ENCODE peak calls at places on chromosomes 4 and X, in nine cellular contexts. L is kidney; M is GM23338; H is left ventricle myocardium inferior; C is CD8-positive, alpha-beta memory T cell; B is mesenchymal stem cell; W is SK-N-SH; N is transverse colon; A is heart right ventricle. Y is an unnamed sample. For H3K36me3, the result is how much of the 10 kb centered on the place peaks cover.

GRCh38 chr4:172393220-172393619 is 580.0 kb downstream of the GALNTL6 start:
- DNase-seq in L (no peak), M (no peak), H (no peak), C (no peak), B (no peak), W (peak), N (no peak), A (no peak), Y (no peak)

GRCh38 chr4:146932111-146932510 is 13.6 kb downstream of the TTC29 start:
- DNase-seq in L (no peak), M (no peak), H (no peak), C (no peak), B (peak), W (no peak), N (no peak), A (no peak), Y (no peak)

GRCh38 chr4:81481151-81481550 is 9.4 kb upstream of the RASGEF1B start:
- DNase-seq in L (no peak), M (no peak), H (no peak), C (no peak), B (no peak), W (no peak), N (no peak), A (no peak), Y (no peak)

GRCh38 chr4:84484274-84484673 is 14.8 kb downstream of the NKX6-1 start:
- DNase-seq in L (no peak), M (peak), H (no peak), C (no peak), B (no peak), W (no peak), N (no peak), A (no peak), Y (no peak)

GRCh38 chrX:154596290-154596929 is 11.5 kb downstream of the CTAG1A start:
- DNase-seq in L (peak), M (peak), H (no peak), C (no peak), B (peak), W (no peak), N (no peak), A (no peak), Y (no peak)

GRCh38 chrX:49308604-49309269 is 5.3 kb downstream of the GAGE10 start:
- DNase-seq in L (no peak), M (no peak), H (peak), C (peak), B (peak), W (no peak), N (no peak), A (peak), Y (no peak)

GRCh38 chrX:30957753-30958152 is 68.7 kb upstream of the TAB3 start:
- DNase-seq in L (no peak), M (no peak), H (no peak), C (no peak), B (peak), W (no peak), N (no peak), A (no peak), Y (no peak)

GRCh38 chrX:100880368-100880767 is 6.2 kb upstream of the NOX1 start:
- DNase-seq in L (no peak), M (no peak), H (no peak), C (no peak), B (no peak), W (no peak), N (no peak), A (no peak), Y (no peak)

GRCh38 chr4:36292551-36293188 is 11.3 kb downstream of the DTHD1 start:
- DNase-seq in L (no peak), M (no peak), H (no peak), C (no peak), B (no peak), W (no peak), N (no peak), A (no peak), Y (no peak)

GRCh38 chr4:122963222-122963621 is 40.8 kb upstream of the NUDT6 start:
- DNase-seq in L (no peak), M (no peak), H (no peak), C (no peak), B (peak), W (no peak), N (no peak), A (no peak), Y (no peak)

GRCh38 chr4:37648084-37648817 is 37.9 kb downstream of the RELL1 start:
- DNase-seq in L (peak), M (no peak), H (peak), C (no peak), B (peak), W (no peak), N (peak), A (peak), Y (peak)

GRCh38 chr4:95251568-95251967 is 297.2 kb downstream of the UNC5C start:
- DNase-seq in L (no peak), M (no peak), H (no peak), C (no peak), B (no peak), W (no peak), N (no peak), A (no peak), Y (no peak)

GRCh38 chrX:153395613-153396319 is 5.4 kb downstream of the PNMA6E start:
- DNase-seq in L (peak), M (no peak), H (no peak), C (no peak), B (no peak), W (no peak), N (no peak), A (no peak), Y (no peak)

DNA sequence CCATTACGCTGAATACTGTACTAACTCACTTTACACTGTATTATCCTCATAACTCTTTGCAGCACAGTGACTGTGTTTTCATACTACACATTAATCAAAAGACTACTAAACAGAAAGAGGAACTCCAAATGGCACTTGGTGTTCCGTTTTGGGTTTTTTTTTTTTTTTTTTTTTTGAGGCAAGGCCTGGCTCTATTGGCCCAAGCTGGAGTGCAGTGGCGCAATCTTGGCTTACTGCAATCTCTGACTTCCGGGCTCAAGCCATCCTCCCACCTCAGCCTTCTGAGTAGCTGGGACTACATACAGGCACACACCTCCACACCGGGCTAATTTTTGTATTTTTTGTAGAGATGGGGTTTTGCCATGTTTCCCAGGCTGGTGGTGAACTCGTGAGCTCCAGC is 10.7 kb downstream of the KLHL8 start:
- DNase-seq in L (no peak), M (no peak), H (peak), C (no peak), B (no peak), W (no peak), N (peak), A (peak), Y (peak)
- H3K27ac ChIP-seq in L (no peak), M (no peak), H (no peak), C (no peak), B (no peak), W (no peak), N (no peak), A (no peak), Y (no peak)

GRCh38 chr4:6594341-6594740 is 19.4 kb downstream of the MAN2B2 start:
- DNase-seq in L (peak), M (no peak), H (no peak), C (no peak), B (no peak), W (no peak), N (no peak), A (no peak), Y (no peak)

GRCh38 chr4:6591781-6592180 is 16.8 kb downstream of the MAN2B2 start:
- DNase-seq in L (peak), M (no peak), H (no peak), C (no peak), B (no peak), W (no peak), N (no peak), A (no peak), Y (no peak)

GRCh38 chr4:6591305-6591704 is 16.3 kb downstream of the MAN2B2 start:
- DNase-seq in L (no peak), M (no peak), H (no peak), C (no peak), B (no peak), W (no peak), N (no peak), A (no peak), Y (no peak)

GRCh38 chr4:6594826-6595355 is 19.9 kb downstream of the MAN2B2 start:
- DNase-seq in L (no peak), M (no peak), H (no peak), C (no peak), B (no peak), W (no peak), N (no peak), A (no peak), Y (no peak)

DNA sequence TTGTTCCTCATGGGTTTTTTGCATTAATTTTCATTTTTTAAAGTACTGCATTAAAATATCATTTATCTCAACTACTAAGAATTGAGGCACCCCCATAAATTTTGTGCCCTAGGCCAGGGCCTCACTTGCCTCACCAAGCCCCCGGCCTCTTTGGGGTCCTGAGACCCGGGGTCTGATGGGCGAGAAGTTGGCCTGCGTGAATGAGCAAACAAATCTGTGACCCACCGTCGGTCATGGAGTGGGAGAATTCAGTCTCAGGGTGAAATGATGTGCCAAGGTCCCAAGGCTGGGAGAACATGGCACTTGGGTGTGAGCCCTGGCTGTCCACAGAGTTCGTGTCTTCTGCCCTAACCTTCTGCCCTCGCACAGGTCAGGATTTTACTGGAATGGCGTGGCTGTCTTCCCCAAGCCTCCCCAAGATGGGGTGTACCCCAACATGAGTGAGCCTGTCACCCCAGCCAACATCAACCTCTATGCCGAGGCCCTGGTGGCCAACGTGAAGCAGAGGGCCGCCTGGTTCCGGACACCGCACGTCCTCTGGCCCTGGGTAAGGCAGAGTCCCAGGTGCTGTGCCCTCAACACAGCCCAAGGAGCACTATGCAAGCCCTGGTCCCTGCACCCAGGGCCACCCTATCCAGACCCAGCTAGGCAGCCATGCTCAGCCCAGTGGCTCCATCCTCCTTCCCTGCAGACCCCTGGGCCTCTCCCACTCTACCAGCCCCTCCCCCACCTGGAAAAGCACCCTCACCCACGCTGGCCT is 18.0 kb downstream of the MAN2B2 start:
- DNase-seq in L (peak), M (no peak), H (no peak), C (no peak), B (no peak), W (no peak), N (no peak), A (no peak), Y (no peak)
- H3K36me3 ChIP-seq in L (under half), M (under half), H (under half), C (under half), B (under half), W (under half), N (under half), A (under half), Y (under half)

DNA sequence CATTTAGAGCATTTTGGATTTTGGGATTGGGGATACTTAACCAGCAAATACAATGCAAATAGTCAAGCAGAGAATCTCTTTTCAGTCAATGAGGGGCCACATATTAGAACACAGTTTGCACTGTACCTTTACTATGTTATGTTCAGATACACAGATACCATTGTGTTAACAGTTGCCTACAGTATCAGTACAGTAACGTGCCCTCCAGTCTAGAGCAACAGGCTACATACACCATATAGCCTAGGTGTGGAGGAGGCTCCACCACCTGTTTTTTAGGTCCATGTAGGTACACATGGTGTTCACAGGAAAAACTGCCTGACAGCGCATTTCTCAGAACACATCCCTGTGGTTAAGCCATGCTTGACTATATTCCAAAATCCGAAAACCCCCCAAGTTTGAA is 9.1 kb downstream of the GRPEL1 start:
- DNase-seq in L (no peak), M (no peak), H (no peak), C (no peak), B (no peak), W (no peak), N (no peak), A (no peak), Y (no peak)
- H3K27ac ChIP-seq in L (no peak), M (no peak), H (no peak), C (no peak), B (no peak), W (no peak), N (no peak), A (no peak), Y (no peak)

DNA sequence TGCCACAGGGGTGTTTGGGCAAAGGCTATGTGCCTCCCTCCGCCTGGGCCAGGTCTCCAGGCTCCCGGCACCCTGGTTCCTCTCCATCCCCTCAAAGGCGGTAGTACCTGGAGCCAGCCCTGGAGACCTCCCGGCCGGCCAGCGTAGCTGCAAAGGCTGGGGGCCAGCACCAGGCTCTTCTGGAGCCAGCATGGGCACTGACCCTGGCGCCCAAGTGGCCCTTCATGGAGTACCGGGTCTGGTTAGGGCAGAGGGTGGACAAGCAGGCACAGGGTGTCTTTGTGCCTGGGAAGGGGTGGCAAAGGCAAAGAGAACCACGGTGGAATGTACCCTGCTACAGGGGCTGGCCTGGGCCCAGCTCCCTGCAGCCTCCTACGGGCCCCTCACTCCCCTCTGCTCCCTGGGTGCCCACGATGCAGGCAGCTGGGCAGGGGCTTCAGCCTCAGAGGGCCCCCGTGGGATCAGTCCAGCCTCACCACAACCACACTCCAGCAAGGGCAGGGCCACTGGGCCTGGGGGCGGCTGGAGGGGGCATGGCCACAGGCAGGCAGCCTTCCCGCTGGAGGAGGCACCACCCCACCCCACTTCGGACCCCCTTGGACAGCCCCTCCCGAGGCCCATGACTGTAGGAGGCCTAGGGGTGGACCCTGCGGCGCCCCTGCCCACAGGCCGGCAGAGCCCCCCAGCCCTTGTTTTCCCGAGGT is 112.9 kb upstream of the NKX1-1 start:
- DNase-seq in L (peak), M (no peak), H (no peak), C (no peak), B (no peak), W (no peak), N (no peak), A (no peak), Y (peak)
- H3K36me3 ChIP-seq in L (under half), M (under half), H (under half), C (under half), B (under half), W (under half), N (under half), A (under half), Y (under half)

DNA sequence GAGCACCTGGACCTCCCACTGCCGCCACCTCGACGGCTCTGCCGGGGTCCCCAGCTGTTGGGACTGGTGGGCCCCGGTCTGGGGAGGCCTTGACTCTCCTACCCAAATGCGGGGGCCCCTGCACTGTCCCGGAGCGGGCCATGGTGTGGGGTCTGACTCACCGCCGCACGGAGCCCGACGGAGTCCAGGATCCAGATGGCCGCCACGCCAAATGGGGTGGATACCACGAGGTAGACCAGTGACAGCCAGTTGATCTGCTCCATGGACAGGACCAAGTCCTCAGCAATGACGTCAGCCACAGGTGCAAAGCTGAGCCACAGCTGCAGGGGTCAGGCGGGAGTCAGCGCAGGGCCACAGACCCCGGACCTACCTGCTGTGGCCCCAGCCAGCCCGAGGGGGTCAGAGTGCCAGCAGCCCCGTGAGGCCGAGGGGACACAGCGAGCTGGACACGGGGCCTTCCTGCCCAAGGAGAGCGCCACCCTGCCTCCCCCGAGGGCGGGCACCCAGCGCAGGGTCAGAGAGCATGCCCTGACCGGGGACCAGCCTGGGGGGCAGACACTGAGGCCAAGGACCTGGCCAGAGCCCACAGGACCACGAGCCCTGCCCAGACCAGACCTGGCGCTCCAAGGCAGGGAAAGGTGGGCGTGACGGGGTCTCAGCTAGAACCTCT is 2.4 kb downstream of the SLC49A3 start:
- DNase-seq in L (peak), M (no peak), H (no peak), C (no peak), B (no peak), W (no peak), N (no peak), A (no peak), Y (no peak)
- H3K27ac ChIP-seq in L (peak), M (no peak), H (peak), C (no peak), B (peak), W (no peak), N (peak), A (peak), Y (no peak)

GRCh38 chr4:71020611-71021010 is 27.2 kb downstream of the DCK start:
- DNase-seq in L (no peak), M (no peak), H (no peak), C (no peak), B (no peak), W (no peak), N (no peak), A (no peak), Y (no peak)

GRCh38 chr4:71029504-71029903 is 36.1 kb downstream of the DCK start:
- DNase-seq in L (no peak), M (peak), H (no peak), C (no peak), B (no peak), W (no peak), N (no peak), A (no peak), Y (no peak)

GRCh38 chr4:71027611-71028010 is 34.2 kb downstream of the DCK start:
- DNase-seq in L (no peak), M (no peak), H (no peak), C (no peak), B (no peak), W (no peak), N (no peak), A (no peak), Y (no peak)

GRCh38 chr4:71025654-71026053 is 32.2 kb downstream of the DCK start:
- DNase-seq in L (no peak), M (no peak), H (no peak), C (no peak), B (peak), W (no peak), N (no peak), A (no peak), Y (no peak)

GRCh38 chr4:71026086-71026485 is 32.6 kb downstream of the DCK start:
- DNase-seq in L (no peak), M (no peak), H (no peak), C (no peak), B (peak), W (peak), N (no peak), A (peak), Y (no peak)
- H3K36me3 ChIP-seq in L (under half), M (under half), H (under half), C (under half), B (under half), W (under half), N (under half), A (under half), Y (under half)

DNA sequence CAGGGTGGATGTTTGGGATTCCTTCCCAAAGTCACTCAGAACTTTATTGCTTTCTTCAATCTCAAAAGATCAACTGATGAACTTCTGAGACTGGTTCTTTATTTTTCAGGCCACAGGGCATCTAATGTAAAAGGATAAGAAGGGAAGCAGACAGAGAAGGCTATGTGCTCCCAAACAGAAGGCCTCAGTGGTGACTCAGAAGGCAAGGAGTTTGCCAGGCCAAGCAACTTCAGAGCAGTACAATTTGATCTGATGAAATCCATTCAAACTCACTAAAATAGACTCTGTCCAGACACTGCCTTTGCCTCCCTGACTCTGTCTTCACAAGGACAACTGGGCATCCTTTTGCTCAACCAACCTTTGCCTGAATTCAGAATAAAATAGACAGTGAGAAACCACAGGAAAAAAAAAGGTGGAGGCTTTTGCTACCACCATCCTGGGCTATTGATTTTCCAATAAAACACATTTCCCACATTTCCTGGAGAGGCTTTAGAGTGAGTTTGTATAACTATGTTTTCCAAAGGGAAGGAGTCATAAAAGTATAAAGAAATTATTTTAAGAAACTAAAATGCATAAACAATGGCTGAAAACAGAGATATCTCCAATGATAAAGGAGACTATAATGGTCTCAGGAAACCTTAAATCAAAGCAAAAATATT is 55.2 kb downstream of the ARHGEF6 start:
- DNase-seq in L (no peak), M (no peak), H (no peak), C (no peak), B (peak), W (no peak), N (no peak), A (no peak), Y (no peak)
- H3K27ac ChIP-seq in L (no peak), M (no peak), H (peak), C (no peak), B (peak), W (peak), N (peak), A (no peak), Y (no peak)

GRCh38 chr4:164847016-164847415 is 30.0 kb upstream of the APELA start:
- DNase-seq in L (no peak), M (no peak), H (no peak), C (no peak), B (no peak), W (no peak), N (no peak), A (no peak), Y (no peak)

GRCh38 chr4:164847967-164848649 is 28.9 kb upstream of the APELA start:
- DNase-seq in L (no peak), M (no peak), H (no peak), C (no peak), B (no peak), W (no peak), N (no peak), A (no peak), Y (no peak)
- H3K36me3 ChIP-seq in L (under half), M (under half), H (under half), C (under half), B (under half), W (under half), N (under half), A (under half), Y (under half)